ENCODE peak calls at places on chromosomes 5 and 9, in seven cellular contexts. X is HT-29, E is neural crest cell, G is HFFc6, F is LHCN-M2, Z is left colon, P is colonic mucosa. J is an unnamed sample.

GRCh38 chr9:127562841-127563523 is 49.1 kb upstream of the STXBP1 start:
- DNase-seq in X (peak; percentile 73), E (no peak), G (peak; percentile 83), F (peak; percentile 75), Z (no peak), P (no peak), J (peak; percentile 87)

GRCh38 chr5:179793470-179794139 is at the start of gene LTC4S:
- DNase-seq in X (no peak), E (no peak), G (no peak), F (no peak), Z (peak; percentile 64), P (peak; percentile 67), J (no peak)

GRCh38 chr5:54224083-54224836 is 86.1 kb downstream of the ARL15 start:
- DNase-seq in X (no peak), E (no peak), G (no peak), F (no peak), Z (no peak), P (no peak), J (no peak)

GRCh38 chr9:111068816-111069215 is 30.5 kb upstream of the LPAR1 start:
- DNase-seq in X (no peak), E (no peak), G (no peak), F (no peak), Z (no peak), P (no peak), J (no peak)

GRCh38 chr5:156208271-156208670 is 118.7 kb upstream of the SGCD start:
- DNase-seq in X (peak; percentile 30), E (no peak), G (no peak), F (no peak), Z (no peak), P (no peak), J (peak; percentile 8)

GRCh38 chr9:128753627-128754026 is 18.1 kb downstream of the ZER1 start:
- DNase-seq in X (no peak), E (no peak), G (no peak), F (no peak), Z (no peak), P (no peak), J (no peak)

GRCh38 chr5:178540526-178540925 is 49.7 kb downstream of the COL23A1 start:
- DNase-seq in X (no peak), E (no peak), G (no peak), F (no peak), Z (no peak), P (no peak), J (no peak)

GRCh38 chr5:10374032-10374431 is 20.5 kb downstream of the MARCHF6 start:
- DNase-seq in X (no peak), E (no peak), G (no peak), F (no peak), Z (no peak), P (no peak), J (no peak)

GRCh38 chr9:68912561-68912960 is 101.4 kb downstream of the PRKACG start:
- DNase-seq in X (no peak), E (no peak), G (no peak), F (no peak), Z (no peak), P (no peak), J (no peak)

GRCh38 chr9:126773004-126773607 is 31.7 kb upstream of the ZBTB43 start:
- DNase-seq in X (no peak), E (no peak), G (peak; percentile 19), F (no peak), Z (no peak), P (no peak), J (peak; percentile 40)

GRCh38 chr9:119251951-119252350 is 117.3 kb downstream of the BRINP1 start:
- DNase-seq in X (no peak), E (no peak), G (no peak), F (no peak), Z (no peak), P (no peak), J (no peak)

GRCh38 chr9:97555164-97555563 is 53.7 kb downstream of the TMOD1 start:
- DNase-seq in X (no peak), E (no peak), G (no peak), F (no peak), Z (no peak), P (no peak), J (no peak)

GRCh38 chr9:21028476-21028875 is 3.0 kb downstream of the HACD4 start:
- DNase-seq in X (no peak), E (no peak), G (peak; percentile 61), F (peak; percentile 33), Z (no peak), P (no peak), J (no peak)

GRCh38 chr5:34684281-34684979 is 28.3 kb downstream of the RAI14 start:
- DNase-seq in X (peak; percentile 51), E (peak; percentile 24), G (peak; percentile 47), F (peak; percentile 55), Z (no peak), P (no peak), J (peak; percentile 62)

GRCh38 chr5:746258-746761 is 38.2 kb downstream of the ZDHHC11B start:
- DNase-seq in X (no peak), E (no peak), G (no peak), F (no peak), Z (no peak), P (no peak), J (no peak)

GRCh38 chr9:95733687-95734659 is 141.5 kb upstream of the ERCC6L2 start:
- DNase-seq in X (no peak), E (no peak), G (no peak), F (no peak), Z (no peak), P (no peak), J (no peak)

J was measured in epithelial cell of esophagus.